ENCODE peak calls at places on chromosomes 7 and 10, in seven cellular contexts. G is Caco-2; M is left ventricle myocardium inferior; U is EL; Q is fibroblast of mammary gland; O is fibroblast of lung; P is activated CD8-positive, alpha-beta memory T cell treated with anti-CD3 and anti-CD28 coated beads, Interleukin-2, amount 10 ng/mL, durations not matched to agents 7 days and 5 days. H is an unnamed sample.

GRCh38 chr7:7738177-7738576 is 19.8 kb upstream of the RPA3 start:
- DNase-seq in Q (no peak), O (no peak), U (no peak), G (no peak), P (no peak), M (no peak), H (no peak)

GRCh38 chr10:61175331-61175730 is 231.3 kb upstream of the RHOBTB1 start:
- DNase-seq in M (no peak), O (peak), U (no peak), Q (peak), G (no peak), P (no peak), H (no peak)

GRCh38 chr7:134954197-134955082 is 31.9 kb upstream of the AGBL3 start:
- DNase-seq in P (no peak), G (no peak), M (no peak), Q (peak), O (no peak), U (peak), H (no peak)

GRCh38 chr10:87734987-87735827 is 75.5 kb downstream of the PAPSS2 start:
- DNase-seq in P (no peak), G (peak), U (peak), M (no peak), O (peak), Q (peak), H (peak)

GRCh38 chr7:151038951-151039849 is 9.1 kb upstream of the ASIC3 start:
- DNase-seq in U (peak), O (peak), M (peak), P (peak), G (peak), Q (peak), H (peak)

GRCh38 chr10:70985824-70986336 is 97.5 kb upstream of the PCBD1 start:
- DNase-seq in M (no peak), U (no peak), P (peak), Q (no peak), O (peak), G (peak), H (no peak)

GRCh38 chr7:133020501-133020900 is 61.4 kb downstream of the CHCHD3 start:
- DNase-seq in P (no peak), G (no peak), M (no peak), O (no peak), Q (no peak), U (no peak), H (no peak)

GRCh38 chr7:50359995-50360925 is 55.7 kb downstream of the IKZF1 start:
- DNase-seq in O (no peak), G (no peak), P (peak), M (no peak), Q (peak), U (no peak), H (no peak)

GRCh38 chr7:9889557-9889956 is 1084.1 kb upstream of the PHF14 start:
- DNase-seq in G (no peak), P (no peak), M (no peak), U (no peak), Q (no peak), O (no peak), H (no peak)

GRCh38 chr10:52119507-52119906 is 194.6 kb upstream of the DKK1 start:
- DNase-seq in G (no peak), M (no peak), Q (no peak), O (no peak), U (no peak), P (no peak), H (no peak)

GRCh38 chr7:46129831-46130230 is 208.8 kb upstream of the IGFBP3 start:
- DNase-seq in Q (no peak), O (no peak), M (no peak), G (no peak), P (no peak), U (no peak), H (no peak)

GRCh38 chr7:115009736-115010435 is 88.0 kb downstream of the MDFIC start:
- DNase-seq in G (no peak), P (no peak), O (peak), Q (peak), U (no peak), M (peak), H (no peak)

GRCh38 chr10:67794909-67795460 is 43.0 kb downstream of the DNAJC12 start:
- DNase-seq in P (no peak), O (no peak), M (no peak), G (no peak), U (no peak), Q (no peak), H (no peak)

GRCh38 chr10:20970044-20970443 is 72.9 kb upstream of the NEBL start:
- DNase-seq in G (no peak), U (no peak), Q (peak), O (peak), M (no peak), P (no peak), H (no peak)

GRCh38 chr7:135601182-135601581 is 43.5 kb downstream of the NUP205 start:
- DNase-seq in G (no peak), O (peak), M (no peak), U (no peak), Q (peak), P (no peak), H (no peak)

GRCh38 chr10:121459279-121459764 is 138.9 kb downstream of the FGFR2 start:
- DNase-seq in O (no peak), U (no peak), G (no peak), M (no peak), Q (no peak), P (no peak), H (no peak)

GRCh38 chr7:55386541-55386940 is 21.4 kb downstream of the LANCL2 start:
- DNase-seq in M (no peak), U (no peak), P (no peak), Q (no peak), O (no peak), G (no peak), H (no peak)